ENCODE peak calls at places on chromosomes 6 and 20, in ten cellular contexts. P is HFFc6; W is BE2C; E is CD8-positive, alpha-beta T cell; X is nephron progenitor cell; Z is fibroblast of lung; Q is brain microvascular endothelial cell; R is AG10803; D is PC-3; S is tibial artery. L is an unnamed sample.

GRCh38 chr20:3768342-3769130 is 983 bp upstream of the ADISSP start:
- DNase-seq in Q (peak), Z (peak), X (peak), D (peak), W (peak), S (peak), E (peak), R (peak), P (peak), L (no peak)

GRCh38 chr6:165821754-165822153 is 158.7 kb upstream of the PDE10A start:
- DNase-seq in Z (no peak), S (no peak), Q (no peak), X (no peak), D (peak), P (no peak), R (no peak), W (no peak), E (no peak), L (no peak)

GRCh38 chr6:43489277-43490072 is 12.1 kb downstream of the TJAP1 start:
- DNase-seq in Z (no peak), S (no peak), P (no peak), W (peak), D (no peak), Q (no peak), R (no peak), X (no peak), E (no peak), L (no peak)

GRCh38 chr6:98516869-98517268 is 317.5 kb upstream of the POU3F2 start:
- DNase-seq in S (no peak), D (no peak), E (no peak), W (no peak), Z (no peak), Q (no peak), R (no peak), P (no peak), X (no peak), L (no peak)

GRCh38 chr20:5612476-5613291 is 137.5 kb upstream of the SHLD1 start:
- DNase-seq in R (peak), W (no peak), X (no peak), Q (no peak), Z (peak), P (peak), E (no peak), S (no peak), D (peak), L (peak)

GRCh38 chr20:4694076-4694475 is 27.6 kb upstream of the PRND start:
- DNase-seq in Q (no peak), R (no peak), D (no peak), W (no peak), Z (no peak), S (no peak), P (no peak), X (no peak), E (no peak), L (no peak)

GRCh38 chr20:20037960-20038359 is 14.3 kb downstream of the CRNKL1 start:
- DNase-seq in S (no peak), P (peak), Q (no peak), E (no peak), R (peak), X (no peak), D (no peak), Z (peak), W (no peak), L (peak)

GRCh38 chr6:96911171-96911570 is 13.4 kb upstream of the KLHL32 start:
- DNase-seq in W (no peak), Q (no peak), E (no peak), D (no peak), Z (no peak), P (no peak), R (no peak), S (no peak), X (no peak), L (no peak)

GRCh38 chr6:146890644-146891434 is 292.1 kb downstream of the ADGB start:
- DNase-seq in S (no peak), Z (peak), R (peak), X (no peak), D (no peak), W (no peak), P (no peak), E (no peak), Q (no peak), L (no peak)
- TF ChIP-seq CTCF in S (no peak), Z (peak), R (peak), X (no peak), D (no peak), W (peak), P (peak), E (no peak), Q (peak), L (no peak)

DNA sequence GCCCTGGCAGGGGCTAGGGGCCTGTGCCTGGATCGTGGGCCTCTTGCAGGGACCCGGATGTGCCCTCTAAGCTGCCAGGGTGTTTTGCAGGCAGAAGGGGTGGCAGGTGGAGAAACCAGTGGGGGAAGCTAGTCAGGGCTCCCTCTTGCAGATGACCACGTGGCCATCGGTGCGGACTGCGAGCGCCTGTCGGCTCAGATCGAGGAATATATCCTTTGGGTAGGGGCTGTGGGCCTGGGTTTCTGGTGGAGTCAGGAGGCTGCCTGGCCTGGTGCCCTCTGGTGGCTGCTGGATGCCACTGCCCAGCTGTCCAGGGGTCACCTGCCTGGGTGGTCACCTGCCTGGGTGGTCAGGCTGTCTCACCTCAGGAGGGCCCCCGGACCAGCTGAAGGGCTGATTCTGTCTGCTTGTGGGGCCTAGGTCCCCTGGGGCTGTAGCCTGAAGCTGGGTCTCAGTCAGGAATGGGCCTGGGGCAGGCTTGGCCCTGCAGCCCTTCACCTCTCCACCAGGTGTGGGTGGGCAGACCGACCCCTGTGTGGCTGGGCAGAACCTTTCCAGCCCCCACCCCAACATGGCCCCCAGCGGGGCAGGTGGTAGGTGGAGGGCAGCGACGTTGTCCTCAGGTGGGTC is 6.7 kb downstream of the TCEA2 start:
- DNase-seq in D (peak), W (peak), Z (no peak), Q (no peak), X (peak), S (no peak), P (no peak), R (no peak), E (no peak), L (no peak)
- TF ChIP-seq CTCF in D (peak), W (peak), Z (peak), Q (peak), X (peak), S (peak), P (peak), R (peak), E (peak), L (peak)

GRCh38 chr6:13294499-13295069 is 33.8 kb downstream of the TBC1D7 start:
- DNase-seq in X (no peak), R (no peak), D (no peak), W (no peak), E (no peak), S (no peak), Z (no peak), Q (no peak), P (no peak), L (no peak)
- TF ChIP-seq CTCF in X (no peak), R (no peak), D (no peak), W (no peak), E (no peak), S (no peak), Z (no peak), Q (no peak), P (no peak), L (no peak)

DNA sequence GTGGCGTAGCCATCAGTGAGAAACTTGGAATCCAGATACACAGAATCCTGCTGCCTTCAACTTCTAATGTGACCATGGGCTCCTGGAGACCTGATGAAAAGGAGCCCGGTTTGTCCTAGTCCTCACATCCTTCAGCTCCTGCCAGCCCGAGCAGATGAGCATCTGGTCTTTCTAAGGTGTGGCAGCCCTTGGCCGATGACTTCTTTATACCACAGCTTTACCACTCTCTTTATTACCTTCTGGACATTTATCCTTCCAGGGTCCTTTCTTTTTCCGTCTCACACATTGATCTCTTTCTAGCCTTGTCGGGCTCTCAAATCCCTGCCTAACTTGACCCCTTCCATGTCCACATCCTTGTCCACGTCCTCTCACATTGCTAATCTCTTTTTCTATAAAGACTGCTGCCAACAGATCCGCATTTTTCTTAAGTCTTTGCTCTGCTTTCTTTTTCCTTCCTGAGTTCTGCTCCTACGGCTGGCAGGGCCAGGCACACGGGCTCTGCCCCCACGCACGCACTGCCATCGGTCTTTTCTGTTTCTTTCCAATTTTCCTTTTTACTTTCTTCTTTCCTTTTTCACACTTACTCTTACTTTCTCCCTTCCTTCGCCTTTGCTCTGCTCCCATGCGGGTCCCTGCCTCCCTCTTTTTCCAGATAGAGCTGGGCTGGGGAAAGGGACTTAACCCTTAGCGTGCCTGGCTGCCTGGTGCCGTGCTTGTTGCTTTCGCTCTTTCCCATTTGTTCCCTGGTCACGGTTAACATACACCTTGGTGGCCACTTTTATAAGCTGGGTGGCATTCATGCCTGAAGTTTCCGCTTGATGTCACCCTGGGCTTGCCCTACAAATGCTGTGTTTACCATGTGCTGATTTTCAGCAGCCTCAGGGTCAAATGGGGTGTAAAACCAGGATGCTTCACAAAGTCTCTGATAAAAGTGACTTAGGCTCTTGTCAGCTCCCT is 9.4 kb upstream of the GMPR start:
- DNase-seq in W (no peak), R (no peak), D (peak), S (no peak), P (no peak), Q (no peak), X (peak), E (no peak), Z (no peak), L (no peak)
- TF ChIP-seq CTCF in W (peak), R (no peak), D (peak), S (no peak), P (no peak), Q (no peak), X (no peak), E (no peak), Z (peak), L (no peak)

GRCh38 chr6:167504412-167504961 is 179.6 kb downstream of the TTLL2 start:
- DNase-seq in R (no peak), Q (no peak), D (no peak), W (no peak), P (no peak), Z (no peak), E (no peak), S (no peak), X (no peak), L (no peak)

GRCh38 chr6:167506443-167507231 is 181.8 kb downstream of the TTLL2 start:
- DNase-seq in Q (no peak), X (no peak), D (no peak), S (no peak), R (no peak), Z (no peak), E (no peak), P (no peak), W (no peak), L (no peak)

GRCh38 chr6:167507376-167507961 is 182.6 kb downstream of the TTLL2 start:
- DNase-seq in X (no peak), R (no peak), D (no peak), W (no peak), E (no peak), P (no peak), S (no peak), Z (no peak), Q (no peak), L (no peak)

GRCh38 chr6:167505782-167506181 is 180.9 kb downstream of the TTLL2 start:
- DNase-seq in E (no peak), W (no peak), X (no peak), D (no peak), Q (no peak), Z (no peak), P (no peak), S (no peak), R (no peak), L (no peak)

DNA sequence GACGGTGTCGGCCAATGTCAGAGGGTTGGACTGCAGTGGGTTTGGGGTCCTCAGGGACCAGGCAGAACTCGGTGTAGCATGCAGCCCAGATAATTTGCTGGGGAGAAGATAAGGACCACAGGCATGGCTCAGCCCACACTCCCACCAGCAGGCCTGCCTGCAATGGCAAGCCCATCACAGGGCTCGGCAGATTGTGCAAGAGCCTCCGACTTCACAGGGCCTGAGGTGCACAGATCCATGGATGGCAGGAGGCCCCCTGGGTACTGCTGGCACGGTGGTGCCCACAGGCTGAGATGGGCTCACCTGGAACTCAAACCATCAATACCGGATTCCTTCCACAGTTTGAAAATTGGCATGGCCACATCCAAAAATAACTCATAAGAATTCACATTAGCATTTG is 180.3 kb downstream of the TTLL2 start:
- DNase-seq in W (no peak), D (no peak), R (no peak), S (no peak), Z (no peak), Q (no peak), X (no peak), P (no peak), E (no peak), L (no peak)
- TF ChIP-seq CTCF in W (no peak), D (no peak), R (no peak), S (no peak), Z (no peak), Q (no peak), X (no peak), P (no peak), E (no peak), L (no peak)

DNA sequence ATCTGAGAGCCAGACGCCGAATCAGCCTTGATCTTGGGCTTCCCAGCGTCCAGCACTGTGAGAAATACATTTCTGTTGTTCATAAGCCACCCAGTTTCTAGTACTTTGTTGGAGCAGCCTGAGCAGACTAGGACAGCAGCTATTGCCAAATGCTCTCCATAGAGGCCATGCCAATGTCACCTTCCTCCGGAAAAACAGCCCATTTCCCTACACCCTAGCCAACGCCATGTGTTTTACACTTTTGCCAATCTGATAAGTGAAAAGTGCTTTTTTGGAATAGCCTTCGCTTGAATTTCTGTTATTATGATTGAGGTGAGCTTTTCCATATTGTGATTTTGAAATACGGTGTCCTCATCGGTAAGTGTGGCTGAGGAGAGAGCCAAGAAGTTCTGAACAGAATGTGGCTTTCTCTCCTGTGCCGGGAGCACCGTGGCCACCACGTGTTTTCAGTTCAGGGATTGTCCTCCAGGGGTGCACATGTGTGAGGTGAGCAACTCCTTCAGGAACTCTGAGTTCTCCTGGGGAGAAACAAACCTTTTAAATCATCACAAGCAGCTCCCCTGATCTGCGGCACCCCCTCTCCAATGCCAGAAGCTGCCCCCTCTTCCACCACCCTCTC is 35.8 kb downstream of the TAF8 start:
- DNase-seq in Z (no peak), P (no peak), D (peak), W (no peak), Q (no peak), S (no peak), E (no peak), X (no peak), R (no peak), L (no peak)
- TF ChIP-seq CTCF in Z (peak), P (peak), D (peak), W (peak), Q (peak), S (no peak), E (no peak), X (peak), R (peak), L (peak)